ENCODE peak calls at places on chromosomes 7 and 10, in seven cellular contexts. V, B, H, I, N, G and S are unnamed samples. For H3K9me3, the result is how much of the 10 kb centered on the place peaks cover.

GRCh38 chr7:115965241-115965640 is 65.3 kb downstream of the TFEC start:
- DNase-seq in V (no peak), I (no peak), H (no peak), B (no peak), G (no peak), N (no peak), S (no peak)

GRCh38 chr7:95427123-95427522 is 7.7 kb downstream of the PON2 start:
- DNase-seq in G (no peak), V (no peak), H (no peak), I (no peak), B (no peak), N (no peak), S (no peak)

GRCh38 chr7:327991-328702 is 38.2 kb downstream of the FOXL3 start:
- DNase-seq in N (no peak), I (no peak), G (no peak), V (no peak), B (no peak), H (no peak), S (no peak)

GRCh38 chr7:70316745-70317144 is 718.5 kb downstream of the AUTS2 start:
- DNase-seq in B (no peak), H (no peak), N (peak), V (no peak), I (no peak), G (no peak), S (no peak)

GRCh38 chr10:1156616-1156886 is 100.4 kb downstream of the WDR37 start:
- DNase-seq in V (no peak), H (peak), B (no peak), I (no peak), G (no peak), N (no peak), S (no peak)

GRCh38 chr7:73896454-73896853 is 35.5 kb downstream of the TMEM270 start:
- DNase-seq in V (no peak), N (no peak), G (peak), H (no peak), I (no peak), B (no peak), S (no peak)

GRCh38 chr10:22658745-22659410 is 55.5 kb downstream of the PIP4K2A start:
- DNase-seq in V (no peak), N (no peak), I (no peak), B (no peak), G (peak), H (no peak), S (no peak)

GRCh38 chr7:105010538-105011523 is 3.2 kb upstream of the KMT2E start:
- DNase-seq in V (no peak), N (no peak), H (no peak), I (no peak), G (peak), B (peak), S (no peak)

GRCh38 chr7:28329616-28330373 is 82.5 kb upstream of the CREB5 start:
- DNase-seq in H (no peak), B (no peak), G (no peak), V (no peak), N (peak), I (no peak), S (no peak)

GRCh38 chr10:17506859-17507471 is 52.6 kb upstream of the ST8SIA6 start:
- DNase-seq in B (no peak), H (no peak), G (no peak), N (peak), I (no peak), V (no peak), S (no peak)

GRCh38 chr7:69285856-69286255 is 312.4 kb upstream of the AUTS2 start:
- DNase-seq in G (no peak), V (no peak), N (no peak), B (no peak), I (no peak), H (no peak), S (no peak)

GRCh38 chr7:92697414-92697813 is 107.2 kb upstream of the FAM133B start:
- DNase-seq in B (no peak), H (no peak), I (no peak), V (no peak), N (no peak), G (peak), S (peak)

GRCh38 chr7:92697012-92697411 is 106.8 kb upstream of the FAM133B start:
- DNase-seq in N (no peak), G (peak), H (no peak), V (no peak), B (no peak), I (no peak), S (no peak)

GRCh38 chr7:92695308-92696261 is 105.4 kb upstream of the FAM133B start:
- DNase-seq in B (no peak), N (no peak), H (peak), I (no peak), G (peak), V (peak), S (peak)

GRCh38 chr7:92698237-92698841 is 108.1 kb upstream of the FAM133B start:
- DNase-seq in G (peak), N (no peak), B (no peak), I (no peak), V (peak), H (peak), S (peak)

GRCh38 chr7:92696584-92696983 is 106.4 kb upstream of the FAM133B start:
- DNase-seq in G (no peak), B (no peak), H (no peak), N (no peak), V (no peak), I (no peak), S (no peak)
- H3K27ac ChIP-seq in G (peak), B (no peak), H (no peak), N (no peak), V (peak), I (peak), S (peak)

DNA sequence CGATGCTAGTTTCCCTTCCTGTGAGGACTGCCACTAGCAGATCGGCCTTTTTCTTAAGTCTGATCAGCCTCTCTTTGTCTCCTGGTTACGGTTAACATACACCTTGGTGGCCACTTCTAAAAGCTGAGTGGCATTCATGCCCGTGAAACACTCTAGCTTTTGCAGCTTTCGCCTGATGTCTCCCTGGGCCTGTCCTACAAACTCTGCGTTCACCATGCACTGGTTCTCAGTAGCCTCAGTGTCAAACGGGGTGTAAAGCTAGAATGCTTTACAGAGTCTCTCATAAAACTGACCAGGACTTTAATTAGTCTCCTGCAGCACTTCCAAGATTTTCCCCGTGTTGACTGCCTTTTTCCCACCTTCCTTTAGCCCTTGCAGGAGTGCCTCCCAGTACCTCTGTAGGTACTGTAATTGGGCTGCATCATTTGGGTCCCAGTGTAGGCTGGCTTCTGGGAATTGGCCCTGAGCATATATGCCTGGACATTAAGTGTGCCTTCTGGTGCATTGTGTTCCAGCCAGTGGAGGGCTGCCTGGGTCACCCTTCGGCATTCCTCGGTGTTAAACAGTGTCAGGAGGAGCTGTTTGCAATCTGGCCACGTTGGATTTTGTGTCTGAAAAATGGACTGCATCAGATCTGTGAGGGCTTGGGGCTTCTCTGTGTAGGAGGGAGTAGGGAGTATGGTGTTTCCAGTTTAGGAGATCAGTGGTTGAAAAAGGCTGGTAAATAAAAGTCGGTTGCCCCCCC is 6.5 kb upstream of the ZNF117 start:
- DNase-seq in V (no peak), I (no peak), N (no peak), B (no peak), H (no peak), G (no peak), S (no peak)
- H3K9me3 ChIP-seq in V (under half), I (half or more), N (half or more), B (under half), H (half or more), G (under half), S (under half)

GRCh38 chr7:131328387-131329175 is 905 bp downstream of the MKLN1 start:
- DNase-seq in V (no peak), I (no peak), B (no peak), H (no peak), G (peak), N (no peak), S (no peak)

GRCh38 chr7:131327626-131328386 is at the start of gene MKLN1:
- DNase-seq in V (peak), H (peak), G (peak), B (peak), I (peak), N (peak), S (peak)

GRCh38 chr7:131327049-131327625 is 539 bp upstream of the MKLN1 start:
- DNase-seq in I (no peak), H (no peak), V (no peak), N (no peak), G (peak), B (no peak), S (peak)

GRCh38 chr7:131325179-131325840 is 2.4 kb upstream of the MKLN1 start:
- DNase-seq in I (no peak), B (no peak), H (no peak), V (no peak), N (no peak), G (no peak), S (no peak)

DNA sequence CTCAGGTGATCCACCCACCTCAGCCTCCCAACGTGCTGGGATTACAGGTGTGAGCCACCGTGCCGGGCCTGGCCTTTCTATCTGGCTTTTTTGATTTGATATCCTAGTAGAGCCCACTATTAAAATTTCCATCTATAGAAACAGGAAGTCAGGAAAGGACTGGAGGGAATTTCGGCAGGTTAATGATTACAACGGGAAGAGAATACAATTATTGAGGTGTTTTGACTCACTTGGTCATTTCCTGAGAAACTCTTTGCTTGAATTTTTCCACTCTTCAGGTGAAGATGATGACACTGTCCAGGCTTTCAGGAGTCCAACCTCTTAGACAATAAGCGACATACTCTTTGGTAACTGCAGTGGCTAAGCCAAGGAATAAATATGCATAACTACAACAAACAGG is 1.1 kb upstream of the MKLN1 start:
- DNase-seq in N (no peak), I (no peak), H (no peak), B (no peak), G (no peak), V (no peak), S (no peak)
- H3K4me3 ChIP-seq in N (peak), I (peak), H (peak), B (peak), G (peak), V (no peak), S (peak)

GRCh38 chr7:101303102-101303701 is 18.4 kb downstream of the IFT22 start:
- DNase-seq in I (no peak), N (no peak), B (no peak), G (peak), H (no peak), V (no peak), S (no peak)

GRCh38 chr7:101300465-101301376 is 20.9 kb downstream of the IFT22 start:
- DNase-seq in N (no peak), G (no peak), H (no peak), V (no peak), B (no peak), I (no peak), S (no peak)

GRCh38 chr7:101302641-101303101 is 18.9 kb downstream of the IFT22 start:
- DNase-seq in G (no peak), N (no peak), B (no peak), I (no peak), V (no peak), H (no peak), S (no peak)

GRCh38 chr7:101294832-101295121 is 26.8 kb downstream of the IFT22 start:
- DNase-seq in G (no peak), B (no peak), H (no peak), V (no peak), I (no peak), N (no peak), S (no peak)

DNA sequence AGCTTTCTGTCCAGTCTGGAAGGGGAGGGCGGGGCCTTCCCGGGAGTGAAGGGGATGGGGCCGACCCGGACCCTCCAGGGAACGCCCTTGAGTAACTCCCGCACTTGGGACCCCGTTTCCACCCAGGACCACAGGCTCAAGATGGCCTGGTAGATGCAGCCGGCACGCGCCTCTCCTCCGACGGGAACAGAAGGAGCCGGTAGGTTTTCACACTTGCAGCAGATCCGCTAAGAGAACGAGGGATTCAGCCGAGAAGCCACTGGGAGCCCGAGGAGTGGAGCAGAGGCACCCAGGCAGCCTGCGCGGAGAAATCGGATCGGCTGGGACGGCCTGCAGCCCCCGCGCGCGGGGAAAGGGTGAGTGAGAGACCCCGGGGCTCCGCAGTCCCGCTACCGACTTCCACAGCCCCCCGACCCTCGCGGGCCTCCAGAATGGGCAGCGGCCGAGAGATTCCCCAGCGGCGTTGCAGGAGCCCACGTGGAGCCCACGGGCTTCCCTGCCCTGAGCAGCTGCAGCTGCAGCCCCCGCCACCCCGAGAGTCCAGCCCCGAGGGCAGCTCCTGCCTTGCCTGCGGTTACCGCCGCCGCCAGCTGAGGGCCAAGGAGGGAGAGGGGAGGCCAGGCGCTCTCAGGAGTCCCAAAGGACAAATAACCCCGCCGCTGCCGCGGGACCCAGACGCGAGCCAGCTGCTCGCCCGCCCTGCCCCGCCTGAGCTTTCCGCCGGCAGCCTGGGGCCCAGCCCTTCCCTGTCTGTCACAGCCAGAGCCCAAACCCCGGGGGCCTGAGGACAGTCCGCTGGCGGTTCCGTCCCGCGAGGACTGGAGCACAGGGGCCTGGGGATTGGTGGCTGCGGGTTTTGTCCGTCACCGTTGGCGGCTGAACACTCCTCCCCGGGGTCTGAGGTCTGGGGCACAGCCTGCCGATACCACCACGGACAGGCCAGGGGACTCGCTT is 21.8 kb downstream of the IFT22 start:
- DNase-seq in G (no peak), H (no peak), N (no peak), V (no peak), I (no peak), B (no peak), S (no peak)
- H3K27ac ChIP-seq in G (no peak), H (no peak), N (no peak), V (no peak), I (no peak), B (no peak), S (no peak)

GRCh38 chr7:64515781-64516180 is 47.1 kb downstream of the ZNF680 start:
- DNase-seq in B (no peak), I (no peak), H (no peak), N (no peak), V (no peak), G (no peak), S (no peak)

GRCh38 chr7:64516451-64516850 is 46.4 kb downstream of the ZNF680 start:
- DNase-seq in H (no peak), N (no peak), G (no peak), B (no peak), V (no peak), I (no peak), S (no peak)

DNA sequence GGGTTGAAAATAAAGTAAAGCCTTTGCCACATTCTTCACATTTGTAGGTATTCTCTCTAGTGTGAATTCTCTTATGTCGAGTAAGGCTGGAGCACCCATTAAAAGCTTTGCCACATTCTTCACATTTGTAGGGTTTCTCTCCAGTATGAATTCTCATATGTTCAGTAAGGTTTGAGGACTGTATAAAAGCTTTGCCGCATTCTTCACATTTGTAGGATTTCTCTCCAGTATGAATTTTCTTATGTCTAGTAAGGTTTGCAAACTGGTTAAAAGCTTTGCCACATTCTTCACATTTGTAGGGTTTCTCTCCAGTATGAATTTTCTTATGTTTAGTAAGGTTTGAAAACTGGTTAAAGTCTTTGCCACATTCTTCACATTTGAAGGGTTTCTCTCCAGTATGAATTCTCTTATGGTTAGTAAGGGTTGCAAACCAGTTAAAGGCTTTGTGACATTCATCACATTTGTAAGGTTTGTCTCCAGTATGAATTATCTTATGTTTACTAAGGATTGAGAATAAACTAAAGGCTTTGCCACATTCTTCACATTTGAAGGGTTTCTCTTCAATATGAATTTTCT is 41.4 kb downstream of the ZNF680 start:
- DNase-seq in H (no peak), V (no peak), I (no peak), N (no peak), B (no peak), G (no peak), S (no peak)
- H3K9me3 ChIP-seq in H (half or more), V (under half), I (half or more), N (half or more), B (half or more), G (under half), S (under half)

GRCh38 chr7:100128602-100128963 is 1.8 kb downstream of the MBLAC1 start:
- DNase-seq in V (no peak), B (peak), N (peak), G (no peak), I (no peak), H (no peak), S (no peak)

GRCh38 chr7:100132697-100133137 is 6.0 kb downstream of the MBLAC1 start:
- DNase-seq in N (peak), B (peak), H (peak), G (peak), V (peak), I (no peak), S (peak)

GRCh38 chr7:100127866-100128601 is 1.3 kb downstream of the MBLAC1 start:
- DNase-seq in B (peak), G (no peak), H (no peak), V (no peak), I (no peak), N (peak), S (no peak)

GRCh38 chr7:100132126-100132525 is 5.4 kb downstream of the MBLAC1 start:
- DNase-seq in V (no peak), N (no peak), G (no peak), H (no peak), I (no peak), B (no peak), S (no peak)

DNA sequence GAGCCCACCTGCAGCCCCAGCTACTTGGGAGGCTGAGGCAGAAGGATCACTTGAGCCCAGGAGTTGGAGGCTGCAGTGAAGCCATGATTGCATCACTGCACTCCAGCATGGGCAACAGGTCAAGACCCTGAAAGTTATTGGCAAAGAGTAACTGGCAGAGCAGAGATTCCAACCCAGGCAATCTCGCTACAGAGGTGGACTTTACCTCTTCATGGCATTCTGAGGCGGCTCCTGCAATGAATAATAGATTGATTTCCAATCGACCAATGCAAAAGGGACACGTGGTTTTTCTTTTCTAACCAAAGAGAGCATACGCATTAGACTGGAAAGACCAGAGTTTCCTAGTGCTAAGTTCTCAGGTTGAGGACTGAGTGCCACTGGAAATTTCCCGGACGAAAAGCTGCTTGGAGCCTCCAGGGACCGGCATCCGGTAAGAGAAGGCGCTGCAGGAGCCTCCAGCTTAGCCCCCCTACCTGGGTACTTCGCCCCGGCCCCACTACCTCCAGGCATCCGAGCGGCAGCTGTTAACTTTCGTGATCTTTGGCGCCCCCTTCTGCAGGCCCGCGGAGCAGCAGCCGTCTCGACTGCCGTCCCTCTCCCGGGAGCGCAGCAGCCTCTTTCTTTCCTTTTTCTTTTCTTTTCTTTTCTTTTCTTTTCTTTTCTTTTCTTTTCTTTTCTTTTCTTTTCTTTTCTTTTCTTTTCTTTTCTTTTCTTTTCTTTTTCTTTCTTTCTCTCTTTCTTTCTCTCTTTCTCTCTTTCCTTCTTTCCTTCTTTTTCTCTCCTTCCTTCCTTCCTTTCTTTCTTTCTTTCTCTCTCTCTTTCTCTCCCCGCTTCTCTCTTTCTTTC is 4.1 kb downstream of the MBLAC1 start:
- DNase-seq in I (no peak), N (peak), H (peak), V (peak), G (peak), B (peak), S (peak)
- H3K4me3 ChIP-seq in I (peak), N (no peak), H (peak), V (no peak), G (no peak), B (no peak), S (no peak)